ENCODE peak calls at places on chromosomes 5 and 9, in four cellular contexts. B, P, E and R are unnamed samples.
A peak's percentile ranks its signal among the peaks of the same experiment; 100 is the strongest.

GRCh38 chr9:113537227-113537810 is 73.8 kb downstream of the RGS3 start:
- DNase-seq in E (peak; percentile 42), B (no peak), P (no peak), R (no peak)

GRCh38 chr5:2175041-2175440 is 292.3 kb upstream of the IRX4 start:
- DNase-seq in B (no peak), E (no peak), P (no peak), R (no peak)

GRCh38 chr5:58073246-58073645 is 386.6 kb downstream of the PLK2 start:
- DNase-seq in E (no peak), B (no peak), P (no peak), R (no peak)

GRCh38 chr9:95551406-95551805 is 34.6 kb upstream of the PTCH1 start:
- DNase-seq in P (no peak), E (no peak), B (no peak), R (no peak)

GRCh38 chr5:96931605-96932004 is 4.3 kb upstream of the LNPEP start:
- DNase-seq in B (no peak), E (no peak), P (no peak), R (peak; percentile 29)

GRCh38 chr9:16121593-16121992 is 568.8 kb downstream of the CCDC171 start:
- DNase-seq in B (no peak), P (no peak), E (peak; percentile 53), R (peak; percentile 52)

GRCh38 chr9:81671880-81672280 is 17.5 kb downstream of the TLE1 start:
- DNase-seq in P (no peak), E (no peak), B (no peak), R (no peak)

GRCh38 chr9:75265525-75265972 is 177.2 kb downstream of the OSTF1 start:
- DNase-seq in P (no peak), B (peak; percentile 38), E (peak; percentile 28), R (peak; percentile 12)